ENCODE peak calls at places on chromosomes 7 and 10, in ten cellular contexts. One of them, this sample, is unnamed.

GRCh38 chr10:70575874-70576802 is 26.4 kb downstream of the PRF1 start:
- DNase-seq in GM12878: peak
- DNase-seq in PC-3: peak
- DNase-seq in neural crest cell: no peak
- DNase-seq in psoas muscle: peak
- DNase-seq in cardiac fibroblast: peak
- DNase-seq in AG10803: peak
- DNase-seq in breast epithelium: no peak
- DNase-seq in uterus: no peak
- DNase-seq in fibroblast of lung: peak
- DNase-seq in this sample: no peak

GRCh38 chr7:26200113-26200443 is 468 bp downstream of the HNRNPA2B1 start:
- DNase-seq in psoas muscle: peak
- DNase-seq in fibroblast of lung: no peak
- DNase-seq in neural crest cell: peak
- DNase-seq in cardiac fibroblast: peak
- DNase-seq in uterus: peak
- DNase-seq in AG10803: peak
- DNase-seq in breast epithelium: peak
- DNase-seq in PC-3: peak
- DNase-seq in GM12878: no peak
- DNase-seq in this sample: no peak

GRCh38 chr10:30828227-30828626 is 198.7 kb upstream of the LYZL2 start:
- DNase-seq in GM12878: no peak
- DNase-seq in cardiac fibroblast: no peak
- DNase-seq in fibroblast of lung: no peak
- DNase-seq in psoas muscle: no peak
- DNase-seq in PC-3: no peak
- DNase-seq in AG10803: no peak
- DNase-seq in uterus: no peak
- DNase-seq in neural crest cell: no peak
- DNase-seq in breast epithelium: no peak
- DNase-seq in this sample: no peak

GRCh38 chr7:151861881-151862280 is 15.0 kb downstream of the PRKAG2 start:
- DNase-seq in fibroblast of lung: no peak
- DNase-seq in breast epithelium: no peak
- DNase-seq in psoas muscle: no peak
- DNase-seq in PC-3: no peak
- DNase-seq in AG10803: no peak
- DNase-seq in uterus: no peak
- DNase-seq in neural crest cell: no peak
- DNase-seq in cardiac fibroblast: no peak
- DNase-seq in GM12878: no peak
- DNase-seq in this sample: no peak

GRCh38 chr10:122127943-122128342 is 139.0 kb downstream of the TACC2 start:
- DNase-seq in cardiac fibroblast: peak
- DNase-seq in psoas muscle: peak
- DNase-seq in uterus: peak
- DNase-seq in breast epithelium: no peak
- DNase-seq in PC-3: peak
- DNase-seq in GM12878: no peak
- DNase-seq in fibroblast of lung: no peak
- DNase-seq in AG10803: no peak
- DNase-seq in neural crest cell: no peak
- DNase-seq in this sample: no peak

GRCh38 chr7:1345796-1346532 is 113.3 kb downstream of the UNCX start:
- DNase-seq in breast epithelium: no peak
- DNase-seq in cardiac fibroblast: no peak
- DNase-seq in fibroblast of lung: no peak
- DNase-seq in AG10803: no peak
- DNase-seq in neural crest cell: no peak
- DNase-seq in psoas muscle: peak
- DNase-seq in GM12878: no peak
- DNase-seq in PC-3: no peak
- DNase-seq in uterus: no peak
- DNase-seq in this sample: no peak

GRCh38 chr7:135768990-135769389 is 20.4 kb upstream of the FAM180A start:
- DNase-seq in cardiac fibroblast: no peak
- DNase-seq in AG10803: no peak
- DNase-seq in GM12878: no peak
- DNase-seq in psoas muscle: no peak
- DNase-seq in breast epithelium: peak
- DNase-seq in uterus: no peak
- DNase-seq in fibroblast of lung: no peak
- DNase-seq in PC-3: no peak
- DNase-seq in neural crest cell: no peak
- DNase-seq in this sample: no peak

GRCh38 chr10:126841341-126841902 is 63.8 kb upstream of the DOCK1 start:
- DNase-seq in breast epithelium: no peak
- DNase-seq in AG10803: no peak
- DNase-seq in GM12878: no peak
- DNase-seq in neural crest cell: no peak
- DNase-seq in PC-3: no peak
- DNase-seq in psoas muscle: no peak
- DNase-seq in fibroblast of lung: no peak
- DNase-seq in uterus: no peak
- DNase-seq in cardiac fibroblast: no peak
- DNase-seq in this sample: no peak

GRCh38 chr10:119516381-119517234 is 25.9 kb downstream of the RGS10 start:
- DNase-seq in psoas muscle: no peak
- DNase-seq in PC-3: peak
- DNase-seq in cardiac fibroblast: peak
- DNase-seq in uterus: no peak
- DNase-seq in fibroblast of lung: no peak
- DNase-seq in GM12878: peak
- DNase-seq in AG10803: no peak
- DNase-seq in breast epithelium: no peak
- DNase-seq in neural crest cell: no peak
- DNase-seq in this sample: no peak

GRCh38 chr10:19200211-19200610 is 151.6 kb downstream of the MALRD1 start:
- DNase-seq in GM12878: no peak
- DNase-seq in AG10803: no peak
- DNase-seq in PC-3: no peak
- DNase-seq in uterus: no peak
- DNase-seq in fibroblast of lung: no peak
- DNase-seq in breast epithelium: no peak
- DNase-seq in cardiac fibroblast: no peak
- DNase-seq in neural crest cell: no peak
- DNase-seq in psoas muscle: no peak
- DNase-seq in this sample: no peak

GRCh38 chr7:106812027-106812643 is 52.9 kb upstream of the PIK3CG start:
- DNase-seq in cardiac fibroblast: no peak
- DNase-seq in PC-3: no peak
- DNase-seq in AG10803: peak
- DNase-seq in breast epithelium: no peak
- DNase-seq in psoas muscle: peak
- DNase-seq in neural crest cell: no peak
- DNase-seq in GM12878: no peak
- DNase-seq in fibroblast of lung: no peak
- DNase-seq in uterus: no peak
- DNase-seq in this sample: no peak

GRCh38 chr7:96526492-96526891 is 183.2 kb downstream of the SEM1 start:
- DNase-seq in breast epithelium: no peak
- DNase-seq in cardiac fibroblast: no peak
- DNase-seq in psoas muscle: no peak
- DNase-seq in GM12878: no peak
- DNase-seq in neural crest cell: peak
- DNase-seq in uterus: no peak
- DNase-seq in AG10803: no peak
- DNase-seq in fibroblast of lung: no peak
- DNase-seq in PC-3: no peak
- DNase-seq in this sample: no peak

GRCh38 chr7:82335927-82336326 is 107.7 kb downstream of the CACNA2D1 start:
- DNase-seq in PC-3: no peak
- DNase-seq in AG10803: peak
- DNase-seq in fibroblast of lung: peak
- DNase-seq in cardiac fibroblast: no peak
- DNase-seq in breast epithelium: no peak
- DNase-seq in uterus: no peak
- DNase-seq in psoas muscle: no peak
- DNase-seq in GM12878: no peak
- DNase-seq in neural crest cell: no peak
- DNase-seq in this sample: no peak

GRCh38 chr10:50605280-50606270 is 18.2 kb downstream of the SGMS1 start:
- DNase-seq in breast epithelium: peak
- DNase-seq in cardiac fibroblast: peak
- DNase-seq in psoas muscle: no peak
- DNase-seq in PC-3: peak
- DNase-seq in AG10803: peak
- DNase-seq in neural crest cell: no peak
- DNase-seq in GM12878: no peak
- DNase-seq in fibroblast of lung: peak
- DNase-seq in uterus: peak
- DNase-seq in this sample: no peak

GRCh38 chr10:125144209-125144608 is 16.2 kb downstream of the CTBP2 start:
- DNase-seq in neural crest cell: no peak
- DNase-seq in cardiac fibroblast: no peak
- DNase-seq in uterus: no peak
- DNase-seq in psoas muscle: no peak
- DNase-seq in breast epithelium: no peak
- DNase-seq in fibroblast of lung: no peak
- DNase-seq in AG10803: no peak
- DNase-seq in GM12878: no peak
- DNase-seq in PC-3: no peak
- DNase-seq in this sample: no peak
- TF ChIP-seq CTCF in neural crest cell: no peak
- TF ChIP-seq CTCF in cardiac fibroblast: no peak
- TF ChIP-seq CTCF in uterus: no peak
- TF ChIP-seq CTCF in psoas muscle: no peak
- TF ChIP-seq CTCF in breast epithelium: no peak
- TF ChIP-seq CTCF in fibroblast of lung: no peak
- TF ChIP-seq CTCF in AG10803: no peak
- TF ChIP-seq CTCF in GM12878: no peak
- TF ChIP-seq CTCF in PC-3: no peak
- TF ChIP-seq CTCF in this sample: no peak

GRCh38 chr10:44383749-44384600 is 922 bp downstream of the CXCL12 start:
- DNase-seq in fibroblast of lung: peak
- DNase-seq in AG10803: peak
- DNase-seq in GM12878: no peak
- DNase-seq in PC-3: no peak
- DNase-seq in cardiac fibroblast: peak
- DNase-seq in breast epithelium: no peak
- DNase-seq in neural crest cell: no peak
- DNase-seq in uterus: peak
- DNase-seq in psoas muscle: peak
- DNase-seq in this sample: no peak

GRCh38 chr10:44385726-44386438 is 985 bp upstream of the CXCL12 start:
- DNase-seq in psoas muscle: no peak
- DNase-seq in AG10803: no peak
- DNase-seq in fibroblast of lung: no peak
- DNase-seq in cardiac fibroblast: no peak
- DNase-seq in breast epithelium: no peak
- DNase-seq in neural crest cell: no peak
- DNase-seq in uterus: peak
- DNase-seq in GM12878: no peak
- DNase-seq in PC-3: no peak
- DNase-seq in this sample: no peak

GRCh38 chr10:44382981-44383748 is 1.7 kb downstream of the CXCL12 start:
- DNase-seq in uterus: peak
- DNase-seq in neural crest cell: no peak
- DNase-seq in PC-3: no peak
- DNase-seq in breast epithelium: no peak
- DNase-seq in AG10803: no peak
- DNase-seq in GM12878: no peak
- DNase-seq in psoas muscle: no peak
- DNase-seq in fibroblast of lung: no peak
- DNase-seq in cardiac fibroblast: no peak
- DNase-seq in this sample: no peak

GRCh38 chr10:44385423-44385725 is 477 bp upstream of the CXCL12 start:
- DNase-seq in PC-3: no peak
- DNase-seq in psoas muscle: no peak
- DNase-seq in breast epithelium: no peak
- DNase-seq in cardiac fibroblast: no peak
- DNase-seq in uterus: no peak
- DNase-seq in AG10803: no peak
- DNase-seq in fibroblast of lung: no peak
- DNase-seq in GM12878: no peak
- DNase-seq in neural crest cell: no peak
- DNase-seq in this sample: no peak

GRCh38 chr10:44384601-44385422 is at the start of gene CXCL12:
- DNase-seq in psoas muscle: peak
- DNase-seq in breast epithelium: no peak
- DNase-seq in cardiac fibroblast: peak
- DNase-seq in PC-3: no peak
- DNase-seq in fibroblast of lung: no peak
- DNase-seq in AG10803: peak
- DNase-seq in GM12878: no peak
- DNase-seq in uterus: peak
- DNase-seq in neural crest cell: peak
- DNase-seq in this sample: no peak
- TF ChIP-seq CTCF in psoas muscle: no peak
- TF ChIP-seq CTCF in breast epithelium: no peak
- TF ChIP-seq CTCF in cardiac fibroblast: no peak
- TF ChIP-seq CTCF in PC-3: no peak
- TF ChIP-seq CTCF in fibroblast of lung: no peak
- TF ChIP-seq CTCF in AG10803: no peak
- TF ChIP-seq CTCF in GM12878: no peak
- TF ChIP-seq CTCF in uterus: no peak
- TF ChIP-seq CTCF in neural crest cell: no peak
- TF ChIP-seq CTCF in this sample: no peak

GRCh38 chr7:118586248-118586647 is 361.7 kb downstream of the ANKRD7 start:
- DNase-seq in PC-3: no peak
- DNase-seq in neural crest cell: no peak
- DNase-seq in psoas muscle: no peak
- DNase-seq in fibroblast of lung: no peak
- DNase-seq in GM12878: no peak
- DNase-seq in AG10803: no peak
- DNase-seq in uterus: no peak
- DNase-seq in cardiac fibroblast: no peak
- DNase-seq in breast epithelium: no peak
- DNase-seq in this sample: no peak

GRCh38 chr7:118590107-118590506 is 365.6 kb downstream of the ANKRD7 start:
- DNase-seq in psoas muscle: no peak
- DNase-seq in cardiac fibroblast: no peak
- DNase-seq in neural crest cell: no peak
- DNase-seq in breast epithelium: no peak
- DNase-seq in PC-3: peak
- DNase-seq in uterus: no peak
- DNase-seq in AG10803: no peak
- DNase-seq in GM12878: no peak
- DNase-seq in fibroblast of lung: no peak
- DNase-seq in this sample: no peak
- TF ChIP-seq CTCF in psoas muscle: no peak
- TF ChIP-seq CTCF in cardiac fibroblast: peak
- TF ChIP-seq CTCF in neural crest cell: peak
- TF ChIP-seq CTCF in breast epithelium: no peak
- TF ChIP-seq CTCF in PC-3: peak
- TF ChIP-seq CTCF in uterus: no peak
- TF ChIP-seq CTCF in AG10803: no peak
- TF ChIP-seq CTCF in GM12878: peak
- TF ChIP-seq CTCF in fibroblast of lung: no peak
- TF ChIP-seq CTCF in this sample: peak

DNA sequence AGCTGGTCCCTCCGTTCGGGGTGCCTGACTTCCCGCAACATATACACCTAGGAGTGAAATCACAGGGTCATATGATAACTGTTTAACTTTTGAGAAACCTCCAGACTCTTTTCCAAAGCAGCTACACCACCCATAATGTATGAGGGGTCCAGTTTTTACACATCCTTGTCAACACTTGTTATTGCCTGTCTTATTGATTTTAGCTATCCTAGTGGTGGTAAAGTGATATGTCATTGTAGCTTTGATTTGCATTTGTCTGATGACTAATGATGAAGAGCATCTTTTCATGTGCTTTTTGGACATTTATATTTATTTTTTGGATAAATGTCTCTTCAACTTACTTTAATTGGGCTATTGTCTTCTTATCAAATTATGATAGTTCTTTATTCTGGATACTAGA is 29.0 kb downstream of the SND1 start:
- DNase-seq in psoas muscle: no peak
- DNase-seq in fibroblast of lung: no peak
- DNase-seq in breast epithelium: no peak
- DNase-seq in GM12878: no peak
- DNase-seq in neural crest cell: no peak
- DNase-seq in cardiac fibroblast: no peak
- DNase-seq in uterus: no peak
- DNase-seq in PC-3: no peak
- DNase-seq in AG10803: no peak
- DNase-seq in this sample: no peak
- TF ChIP-seq CTCF in psoas muscle: no peak
- TF ChIP-seq CTCF in fibroblast of lung: no peak
- TF ChIP-seq CTCF in breast epithelium: no peak
- TF ChIP-seq CTCF in GM12878: no peak
- TF ChIP-seq CTCF in neural crest cell: no peak
- TF ChIP-seq CTCF in cardiac fibroblast: no peak
- TF ChIP-seq CTCF in uterus: no peak
- TF ChIP-seq CTCF in PC-3: no peak
- TF ChIP-seq CTCF in AG10803: no peak
- TF ChIP-seq CTCF in this sample: no peak